ENCODE peak calls at places on chromosomes 7 and 10, in seven cellular contexts. E is activated CD4-positive, alpha-beta T cell treated with anti-CD3 and anti-CD28 coated beads for 36 hours; M is T-helper 9 cell; K is heart right ventricle; W is BJ; X is activated T-helper 1 cell treated with Interleukin-2 at 50 U/mL for 16 hours; R is GDM1. Z is an unnamed sample.
A peak's percentile ranks its signal among the peaks of the same experiment; 100 is the strongest.

GRCh38 chr10:20622522-20623270 is 274.4 kb downstream of the NEBL start:
- DNase-seq in R (no peak), M (no peak), X (no peak), E (no peak), W (no peak), K (no peak), Z (no peak)

GRCh38 chr7:49346200-49346899 is 422.0 kb downstream of the CDC14C start:
- DNase-seq in W (no peak), E (no peak), M (no peak), K (peak; percentile 16), X (no peak), R (no peak), Z (no peak)

GRCh38 chr7:149872419-149873073 is 1.2 kb upstream of the ATP6V0E2 start:
- DNase-seq in K (peak; percentile 87), W (peak; percentile 49), E (peak; percentile 57), X (no peak), R (no peak), M (no peak), Z (peak; percentile 54)

GRCh38 chr10:61280303-61280702 is 172.9 kb downstream of the TMEM26 start:
- DNase-seq in X (no peak), W (no peak), E (no peak), K (no peak), R (no peak), M (no peak), Z (no peak)

GRCh38 chr7:155815332-155816191 is 3.3 kb upstream of the SHH start:
- DNase-seq in X (no peak), K (peak; percentile 18), R (peak; percentile 21), W (no peak), E (peak; percentile 89), M (peak; percentile 28), Z (peak; percentile 59)

GRCh38 chr10:130587718-130588117 is 451.5 kb downstream of the GLRX3 start:
- DNase-seq in R (no peak), W (no peak), K (no peak), M (no peak), X (no peak), E (no peak), Z (no peak)

GRCh38 chr10:89129850-89130396 is 77.2 kb downstream of the CH25H start:
- DNase-seq in W (peak; percentile 91), X (no peak), E (no peak), R (no peak), M (no peak), K (peak; percentile 18), Z (peak; percentile 31)

GRCh38 chr10:86060386-86061280 is 306.0 kb downstream of the GRID1 start:
- DNase-seq in R (no peak), X (no peak), K (no peak), E (no peak), W (no peak), M (no peak), Z (no peak)

GRCh38 chr10:133349160-133349568 is 2.0 kb downstream of the PRAP1 start:
- DNase-seq in K (no peak), E (no peak), X (no peak), R (no peak), W (no peak), M (no peak), Z (no peak)

GRCh38 chr7:91504919-91505318 is 240.7 kb downstream of the FZD1 start:
- DNase-seq in R (no peak), X (no peak), W (no peak), E (no peak), K (no peak), M (no peak), Z (no peak)

GRCh38 chr7:121279060-121279620 is 49.7 kb upstream of the WNT16 start:
- DNase-seq in W (no peak), R (no peak), K (no peak), M (no peak), X (no peak), E (peak; percentile 15), Z (no peak)

GRCh38 chr7:100351657-100352058 is 6.3 kb upstream of the PILRB start:
- DNase-seq in K (no peak), E (no peak), W (no peak), R (no peak), M (no peak), X (no peak), Z (no peak)

GRCh38 chr7:19851504-19851903 is 78.1 kb upstream of the TMEM196 start:
- DNase-seq in W (no peak), M (no peak), X (no peak), R (no peak), K (no peak), E (no peak), Z (no peak)

GRCh38 chr7:28364082-28364481 is 48.2 kb upstream of the CREB5 start:
- DNase-seq in R (no peak), W (no peak), E (no peak), X (no peak), M (no peak), K (no peak), Z (no peak)

GRCh38 chr10:6401562-6402348 is 178.3 kb downstream of the PRKCQ start:
- DNase-seq in E (peak; percentile 76), R (peak; percentile 59), W (peak; percentile 44), X (peak; percentile 18), K (peak; percentile 80), M (peak; percentile 28), Z (peak; percentile 49)

GRCh38 chr7:27165655-27166474 is 528 bp upstream of the HOXA9 start:
- DNase-seq in R (no peak), W (peak; percentile 93), M (no peak), E (peak; percentile 17), K (no peak), X (no peak), Z (no peak)